ENCODE peak calls at places on chromosomes 5 and 9, in ten cellular contexts. N is DMS 273 treated with DMSO at 0.1 percent for 48 hours; D is tibial nerve; H is NK-92 treated with Interleukin-12 subunit alpha and Interleukin-12 subunit beta, amount 100 ng/mL, for 24 hours; I is Caco-2; L is sciatic nerve; G is endothelial cell of umbilical vein; U is NCI-H1092; W is CD8-positive, alpha-beta memory T cell; Z is GM10248. X is an unnamed sample.

GRCh38 chr5:154202379-154203260 is 12.1 kb downstream of the GALNT10 start:
- DNase-seq in W (no peak), U (peak; percentile 41), L (no peak), D (no peak), N (no peak), G (peak; percentile 21), I (no peak), Z (peak; percentile 77), H (no peak), X (peak; percentile 46)

GRCh38 chr5:150286820-150287219 is 2.8 kb downstream of the CAMK2A start:
- DNase-seq in H (no peak), W (no peak), Z (no peak), N (no peak), U (no peak), G (no peak), I (peak; percentile 75), D (no peak), L (no peak), X (no peak)

GRCh38 chr5:154543380-154543779 is 65.4 kb upstream of the HAND1 start:
- DNase-seq in H (no peak), N (no peak), L (peak; percentile 65), I (no peak), D (no peak), U (no peak), W (no peak), G (no peak), Z (no peak), X (no peak)

GRCh38 chr5:11105706-11106105 is 344.7 kb upstream of the DAP start:
- DNase-seq in U (no peak), Z (no peak), I (no peak), W (no peak), L (no peak), G (no peak), H (no peak), N (peak; percentile 65), D (no peak), X (no peak)

GRCh38 chr9:15475923-15476536 is 34.7 kb downstream of the PSIP1 start:
- DNase-seq in D (no peak), L (no peak), Z (no peak), G (no peak), H (no peak), U (no peak), N (no peak), W (no peak), I (no peak), X (no peak)

GRCh38 chr5:150658121-150658520 is 2.9 kb upstream of the MYOZ3 start:
- DNase-seq in U (no peak), Z (no peak), N (no peak), G (no peak), L (no peak), H (no peak), D (no peak), I (no peak), W (no peak), X (no peak)

GRCh38 chr5:94778712-94779111 is 160.2 kb downstream of the SLF1 start:
- DNase-seq in H (no peak), I (no peak), D (no peak), N (no peak), G (no peak), Z (no peak), W (no peak), L (no peak), U (peak; percentile 26), X (no peak)

GRCh38 chr5:14925326-14925725 is 53.7 kb upstream of the ANKH start:
- DNase-seq in I (no peak), Z (no peak), L (no peak), H (no peak), D (no peak), U (no peak), G (no peak), W (no peak), N (no peak), X (no peak)

GRCh38 chr9:35464056-35465025 is 25.6 kb upstream of the RUSC2 start:
- DNase-seq in I (no peak), D (no peak), Z (no peak), W (no peak), U (no peak), N (no peak), G (peak; percentile 65), H (no peak), L (no peak), X (no peak)

GRCh38 chr5:15354011-15354410 is 146.0 kb upstream of the FBXL7 start:
- DNase-seq in I (no peak), N (no peak), W (no peak), L (no peak), H (no peak), G (no peak), Z (no peak), D (no peak), U (no peak), X (no peak)

GRCh38 chr5:139486201-139486600 is 3.6 kb upstream of the STING1 start:
- DNase-seq in H (no peak), D (no peak), I (no peak), G (no peak), U (no peak), Z (no peak), N (no peak), W (no peak), L (no peak), X (no peak)

GRCh38 chr5:157877821-157878220 is 18.9 kb upstream of the CLINT1 start:
- DNase-seq in G (no peak), W (no peak), H (no peak), L (no peak), N (no peak), U (no peak), Z (no peak), I (no peak), D (no peak), X (no peak)

GRCh38 chr5:111068208-111068607 is 3.3 kb upstream of the TSLP start:
- DNase-seq in Z (no peak), W (no peak), H (no peak), N (no peak), I (no peak), U (no peak), L (no peak), G (no peak), D (no peak), X (no peak)

GRCh38 chr5:113364466-113364865 is 70.3 kb downstream of the TSSK1B start:
- DNase-seq in L (no peak), W (no peak), Z (no peak), D (no peak), H (no peak), U (no peak), G (no peak), N (no peak), I (no peak), X (no peak)